ENCODE peak calls at places on chromosomes 1 and 21, in eight cellular contexts. T, C, V, Z, K, L, D and E are unnamed samples.

GRCh38 chr1:64038965-64039926 is 164.2 kb upstream of the UBE2U start:
- DNase-seq in D (no peak), T (no peak), C (peak; percentile 62), L (peak; percentile 97), Z (peak; percentile 25), K (peak; percentile 60), V (no peak), E (peak; percentile 22)

GRCh38 chr1:205326812-205327466 is 5.4 kb upstream of the NUAK2 start:
- DNase-seq in Z (peak; percentile 47), C (no peak), D (no peak), V (no peak), K (no peak), T (no peak), L (peak; percentile 78), E (no peak)

GRCh38 chr1:30782361-30783243 is 25.0 kb upstream of the LAPTM5 start:
- DNase-seq in C (peak; percentile 74), T (peak; percentile 68), L (peak; percentile 56), Z (peak; percentile 79), D (peak; percentile 62), V (peak; percentile 93), K (peak; percentile 82), E (peak; percentile 48)

GRCh38 chr1:12518956-12519707 is 98.9 kb downstream of the DHRS3 start:
- DNase-seq in T (peak; percentile 85), Z (peak; percentile 31), L (peak; percentile 75), D (no peak), K (peak; percentile 83), V (no peak), C (no peak), E (no peak)

GRCh38 chr1:177246710-177247588 is 76.2 kb downstream of the BRINP2 start:
- DNase-seq in Z (no peak), K (no peak), C (no peak), T (no peak), D (no peak), L (peak; percentile 45), V (no peak), E (peak; percentile 10)

GRCh38 chr1:98126740-98127139 is 205.9 kb upstream of the DPYD start:
- DNase-seq in D (no peak), T (no peak), K (no peak), Z (no peak), V (no peak), C (no peak), L (no peak), E (no peak)

GRCh38 chr21:43879348-43880110 is 14.5 kb downstream of the AGPAT3 start:
- DNase-seq in T (peak; percentile 8), V (peak; percentile 56), D (no peak), Z (no peak), L (no peak), K (no peak), C (no peak), E (no peak)

GRCh38 chr1:151002611-151003010 is 4.1 kb downstream of the MINDY1 start:
- DNase-seq in C (no peak), T (no peak), V (no peak), L (peak; percentile 33), K (no peak), D (no peak), Z (no peak), E (no peak)

DNA sequence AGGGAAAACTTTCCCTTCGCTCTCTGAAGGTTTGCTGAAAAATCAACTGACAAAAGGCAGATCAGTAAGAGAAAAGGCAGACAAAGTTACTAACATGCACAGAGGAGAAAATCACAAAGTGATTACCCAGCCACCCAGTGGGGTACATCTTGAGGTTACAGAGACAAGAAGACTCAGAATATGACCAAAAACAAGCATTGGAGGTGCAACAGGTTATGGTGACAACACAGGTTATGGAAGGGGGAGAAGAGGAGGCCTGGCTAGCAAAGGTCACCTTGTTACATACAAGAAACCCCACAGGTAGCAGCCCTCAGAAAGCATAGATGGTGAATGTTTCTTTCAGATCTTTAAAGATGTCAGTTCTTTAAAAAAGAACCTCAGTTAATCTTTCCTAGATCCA is 207.8 kb upstream of the RAB4A start:
- DNase-seq in L (no peak), Z (no peak), T (no peak), K (no peak), V (no peak), D (no peak), C (no peak), E (no peak)
- H3K4me1 ChIP-seq in L (peaks cover 3% of the 10 kb centered on the region), Z (peaks cover 7% of the 10 kb centered on the region), T (peaks cover 35% of the 10 kb centered on the region), K (no peaks in the 10 kb centered on the region), V (peaks cover 41% of the 10 kb centered on the region), D (peaks cover 30% of the 10 kb centered on the region), C (peaks cover 32% of the 10 kb centered on the region), E (peaks cover 4% of the 10 kb centered on the region)

DNA sequence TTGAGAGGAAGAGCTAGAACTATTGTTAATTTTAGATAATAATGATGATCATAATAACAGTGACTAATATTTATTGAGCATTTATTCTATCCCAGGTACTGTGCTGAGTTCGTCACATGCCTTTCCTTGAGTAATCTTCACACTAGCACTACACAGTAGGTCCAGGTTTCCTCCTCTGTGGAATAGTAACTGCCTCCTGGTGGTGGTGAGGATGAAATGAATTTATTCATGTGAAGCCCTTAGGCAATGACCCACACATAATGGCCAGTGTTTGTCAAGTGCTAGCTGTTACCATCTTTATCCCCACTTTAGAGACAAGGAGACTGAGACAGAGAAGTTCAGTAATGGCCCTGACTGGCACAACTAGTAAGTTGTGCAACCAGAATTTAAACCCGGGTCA is 5.9 kb downstream of the NIPAL3 start:
- DNase-seq in Z (no peak), C (no peak), T (no peak), D (no peak), L (no peak), K (no peak), V (no peak), E (no peak)
- H3K4me1 ChIP-seq in Z (peaks cover 13% of the 10 kb centered on the region), C (peaks cover 59% of the 10 kb centered on the region), T (peaks cover 19% of the 10 kb centered on the region), D (peaks cover 35% of the 10 kb centered on the region), L (peaks cover 11% of the 10 kb centered on the region), K (no peaks in the 10 kb centered on the region), V (peaks cover 14% of the 10 kb centered on the region), E (peaks cover 3% of the 10 kb centered on the region)

GRCh38 chr1:110634086-110634454 is 27.9 kb upstream of the KCNA2 start:
- DNase-seq in C (no peak), T (no peak), L (no peak), Z (no peak), V (no peak), D (no peak), K (no peak), E (no peak)

GRCh38 chr1:110634455-110635281 is 28.5 kb upstream of the KCNA2 start:
- DNase-seq in C (peak; percentile 95), K (peak; percentile 89), V (peak; percentile 87), T (peak; percentile 92), L (no peak), Z (no peak), D (peak; percentile 37), E (peak; percentile 6)

GRCh38 chr1:110636149-110636935 is 30.2 kb upstream of the KCNA2 start:
- DNase-seq in V (no peak), Z (no peak), T (no peak), K (no peak), D (no peak), L (no peak), C (no peak), E (peak; percentile 24)

GRCh38 chr1:110633646-110634030 is 27.5 kb upstream of the KCNA2 start:
- DNase-seq in Z (no peak), V (no peak), T (no peak), L (no peak), C (no peak), K (no peak), D (no peak), E (no peak)

GRCh38 chr1:110635434-110635833 is 29.3 kb upstream of the KCNA2 start:
- DNase-seq in T (no peak), C (no peak), Z (no peak), D (no peak), V (no peak), K (no peak), L (no peak), E (no peak)
- H3K4me1 ChIP-seq in T (peaks cover 17% of the 10 kb centered on the region), C (peaks cover 10% of the 10 kb centered on the region), Z (no peaks in the 10 kb centered on the region), D (peaks cover 100% of the 10 kb centered on the region), V (peaks cover 80% of the 10 kb centered on the region), K (no peaks in the 10 kb centered on the region), L (no peaks in the 10 kb centered on the region), E (peaks cover 4% of the 10 kb centered on the region)

DNA sequence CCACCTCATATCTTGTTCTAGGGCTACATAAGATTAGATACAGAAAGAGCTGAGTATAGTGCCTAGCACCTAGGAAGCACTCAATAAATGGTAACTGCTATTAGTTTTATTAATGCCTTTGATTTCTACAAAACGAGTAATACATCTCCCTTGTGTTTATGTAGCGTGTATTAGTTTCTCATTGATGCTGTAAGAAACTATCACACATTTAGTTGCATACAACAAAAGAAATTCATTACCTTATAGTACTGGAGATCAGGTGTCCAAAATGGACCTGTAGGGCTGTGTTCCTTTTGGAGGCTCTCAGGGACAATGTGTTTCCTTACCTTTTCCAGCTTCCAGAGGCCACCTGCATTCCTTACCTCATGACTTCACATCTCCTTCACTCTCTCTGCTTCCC is 961 bp upstream of the ERO1B start:
- DNase-seq in L (no peak), T (no peak), Z (no peak), C (no peak), V (no peak), K (no peak), D (no peak), E (no peak)
- H3K4me1 ChIP-seq in L (peaks cover 3% of the 10 kb centered on the region), T (peaks cover 17% of the 10 kb centered on the region), Z (no peaks in the 10 kb centered on the region), C (peaks cover 36% of the 10 kb centered on the region), V (peaks cover 36% of the 10 kb centered on the region), K (peaks cover 6% of the 10 kb centered on the region), D (peaks cover 35% of the 10 kb centered on the region), E (no peaks in the 10 kb centered on the region)

DNA sequence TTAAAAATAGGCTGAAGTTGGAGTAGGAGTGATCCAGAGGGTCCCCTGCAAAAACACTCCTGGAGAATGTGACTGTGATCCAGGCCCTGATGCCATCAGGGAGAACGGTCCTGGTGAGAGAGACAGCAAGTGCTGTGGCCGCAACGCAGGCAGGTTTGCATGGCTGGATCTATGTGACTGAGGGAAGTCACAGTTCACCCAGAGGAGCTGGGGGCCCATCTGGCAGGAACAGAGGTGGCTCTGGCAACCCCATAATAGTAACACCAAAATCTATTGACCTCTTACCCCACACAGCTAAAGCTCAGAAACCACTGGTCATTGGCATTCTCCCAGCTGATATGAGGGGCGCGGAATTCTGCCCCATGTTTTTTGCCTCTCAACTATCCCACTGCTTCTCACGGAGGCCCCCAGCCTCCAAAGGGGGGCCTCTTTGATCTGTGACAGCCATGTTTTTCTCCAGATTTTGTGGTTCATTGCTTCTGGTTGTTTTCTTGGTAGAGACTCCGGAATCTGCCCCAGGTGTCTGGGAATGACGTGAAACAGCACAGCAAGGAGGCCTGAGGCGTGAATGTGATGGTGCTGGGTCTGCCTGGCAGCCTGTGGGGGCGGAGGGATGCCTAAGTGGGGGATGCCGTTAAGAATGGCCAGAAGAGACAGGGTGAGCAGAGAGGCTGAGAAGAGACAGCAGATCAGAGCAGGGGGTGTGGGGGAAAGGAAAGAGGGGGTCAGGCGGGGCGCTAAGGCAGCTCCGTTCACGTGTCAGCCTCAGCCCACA is 23.6 kb downstream of the CASP9 start:
- DNase-seq in D (no peak), L (no peak), C (no peak), V (no peak), K (no peak), T (no peak), Z (no peak), E (no peak)
- H3K4me1 ChIP-seq in D (no peaks in the 10 kb centered on the region), L (peaks cover 13% of the 10 kb centered on the region), C (peaks cover 20% of the 10 kb centered on the region), V (no peaks in the 10 kb centered on the region), K (no peaks in the 10 kb centered on the region), T (no peaks in the 10 kb centered on the region), Z (peaks cover 30% of the 10 kb centered on the region), E (no peaks in the 10 kb centered on the region)

DNA sequence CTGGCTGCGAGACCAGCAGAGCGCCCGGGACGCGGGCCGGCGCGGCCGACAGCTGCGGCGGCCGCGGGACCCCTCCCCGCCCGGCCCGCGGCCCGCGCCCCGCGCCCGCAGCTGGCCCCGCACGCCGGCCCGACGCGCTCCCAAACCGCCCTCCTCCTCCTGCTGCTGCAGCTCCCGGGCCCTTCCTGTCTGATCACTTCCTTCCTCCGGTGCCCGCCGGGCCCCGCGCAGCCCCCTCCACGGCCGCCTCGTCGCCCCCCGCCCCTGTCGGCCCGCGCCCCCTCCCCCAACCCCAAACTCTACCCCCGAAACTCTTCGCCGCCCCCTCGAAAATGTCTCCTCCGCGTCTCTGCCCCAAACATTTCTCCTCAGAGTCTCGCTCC is 586 bp downstream of the LUZP1 start:
- DNase-seq in V (peak; percentile 87), C (peak; percentile 53), D (peak; percentile 25), L (no peak), T (peak; percentile 51), K (peak; percentile 54), Z (peak; percentile 83), E (no peak)
- H3K4me1 ChIP-seq in V (peaks cover 38% of the 10 kb centered on the region), C (peaks cover 8% of the 10 kb centered on the region), D (peaks cover 17% of the 10 kb centered on the region), L (peaks cover 3% of the 10 kb centered on the region), T (peaks cover 53% of the 10 kb centered on the region), K (no peaks in the 10 kb centered on the region), Z (peaks cover 6% of the 10 kb centered on the region), E (peaks cover 2% of the 10 kb centered on the region)